ENCODE peak calls at places on chromosome 1, in eight cellular contexts. Z, B, C, F, O, J, G and N are unnamed samples.

GRCh38 chr1:70963374-70963773 is 84.2 kb downstream of the PTGER3 start:
- DNase-seq in G (no peak), Z (no peak), F (no peak), B (no peak), C (no peak), O (no peak), J (no peak), N (no peak)

GRCh38 chr1:25642710-25643109 is 26.1 kb downstream of the MAN1C1 start:
- DNase-seq in C (no peak), O (no peak), F (no peak), Z (peak), J (no peak), G (peak), B (peak), N (no peak)

GRCh38 chr1:177897601-177898376 is 72.1 kb downstream of the SEC16B start:
- DNase-seq in B (no peak), J (no peak), O (no peak), F (peak), G (no peak), Z (no peak), C (no peak), N (no peak)

GRCh38 chr1:25484096-25484495 is 53.4 kb downstream of the MACO1 start:
- DNase-seq in J (no peak), Z (no peak), G (no peak), B (no peak), F (no peak), O (no peak), C (no peak), N (no peak)

GRCh38 chr1:204451352-204452124 is 39.9 kb upstream of the PPP1R15B start:
- DNase-seq in Z (no peak), B (no peak), J (no peak), G (no peak), O (no peak), F (no peak), C (no peak), N (no peak)

GRCh38 chr1:1462318-1462966 is 9.1 kb upstream of the ATAD3B start:
- DNase-seq in B (no peak), F (no peak), O (no peak), G (peak), C (peak), J (peak), Z (no peak), N (no peak)

GRCh38 chr1:83545450-83545849 is 453.5 kb downstream of the TTLL7 start:
- DNase-seq in G (no peak), J (no peak), F (no peak), O (peak), C (peak), Z (no peak), B (no peak), N (no peak)

GRCh38 chr1:214332950-214333798 is 52.2 kb downstream of the SMYD2 start:
- DNase-seq in B (peak), C (peak), F (peak), J (no peak), G (peak), Z (peak), O (peak), N (peak)

GRCh38 chr1:199020904-199021303 is 382.1 kb downstream of the PTPRC start:
- DNase-seq in J (no peak), O (no peak), C (peak), F (no peak), Z (no peak), B (no peak), G (no peak), N (no peak)

GRCh38 chr1:61073871-61074270 is 8.5 kb upstream of the NFIA start:
- DNase-seq in B (no peak), G (no peak), F (no peak), C (no peak), J (peak), O (no peak), Z (no peak), N (no peak)

GRCh38 chr1:223141021-223141420 is 2.0 kb downstream of the TLR5 start:
- DNase-seq in B (peak), F (peak), Z (no peak), G (peak), O (peak), J (peak), C (no peak), N (no peak)

GRCh38 chr1:192805832-192806323 is 3.0 kb upstream of the RGS2 start:
- DNase-seq in J (peak), F (peak), B (peak), C (peak), G (peak), Z (peak), O (peak), N (no peak)

GRCh38 chr1:147717051-147717705 is 43.2 kb downstream of the GJA5 start:
- DNase-seq in B (no peak), Z (no peak), G (no peak), O (no peak), J (peak), C (peak), F (peak), N (no peak)

GRCh38 chr1:203305809-203306088 is 430 bp downstream of the BTG2 start:
- DNase-seq in Z (no peak), F (no peak), B (no peak), C (no peak), G (peak), O (no peak), J (no peak), N (no peak)

GRCh38 chr1:6984996-6985395 is 199.7 kb downstream of the CAMTA1 start:
- DNase-seq in B (no peak), C (no peak), Z (no peak), J (no peak), G (no peak), F (no peak), O (no peak), N (no peak)

GRCh38 chr1:6986281-6986680 is 201.0 kb downstream of the CAMTA1 start:
- DNase-seq in Z (no peak), J (no peak), C (no peak), O (no peak), F (no peak), G (no peak), B (no peak), N (no peak)

GRCh38 chr1:6987940-6988339 is 202.7 kb downstream of the CAMTA1 start:
- DNase-seq in J (no peak), G (no peak), B (no peak), O (no peak), Z (no peak), F (no peak), C (no peak), N (no peak)

GRCh38 chr1:6984533-6984932 is 199.3 kb downstream of the CAMTA1 start:
- DNase-seq in F (no peak), J (no peak), O (no peak), Z (no peak), B (no peak), G (no peak), C (no peak), N (no peak)

GRCh38 chr1:6985528-6986276 is 200.4 kb downstream of the CAMTA1 start:
- DNase-seq in C (no peak), Z (no peak), F (no peak), G (no peak), B (no peak), J (no peak), O (no peak), N (no peak)
- H2AFZ ChIP-seq in C (no peak), Z (no peak), F (no peak), G (no peak), B (no peak), J (no peak), O (no peak), N (no peak)

DNA sequence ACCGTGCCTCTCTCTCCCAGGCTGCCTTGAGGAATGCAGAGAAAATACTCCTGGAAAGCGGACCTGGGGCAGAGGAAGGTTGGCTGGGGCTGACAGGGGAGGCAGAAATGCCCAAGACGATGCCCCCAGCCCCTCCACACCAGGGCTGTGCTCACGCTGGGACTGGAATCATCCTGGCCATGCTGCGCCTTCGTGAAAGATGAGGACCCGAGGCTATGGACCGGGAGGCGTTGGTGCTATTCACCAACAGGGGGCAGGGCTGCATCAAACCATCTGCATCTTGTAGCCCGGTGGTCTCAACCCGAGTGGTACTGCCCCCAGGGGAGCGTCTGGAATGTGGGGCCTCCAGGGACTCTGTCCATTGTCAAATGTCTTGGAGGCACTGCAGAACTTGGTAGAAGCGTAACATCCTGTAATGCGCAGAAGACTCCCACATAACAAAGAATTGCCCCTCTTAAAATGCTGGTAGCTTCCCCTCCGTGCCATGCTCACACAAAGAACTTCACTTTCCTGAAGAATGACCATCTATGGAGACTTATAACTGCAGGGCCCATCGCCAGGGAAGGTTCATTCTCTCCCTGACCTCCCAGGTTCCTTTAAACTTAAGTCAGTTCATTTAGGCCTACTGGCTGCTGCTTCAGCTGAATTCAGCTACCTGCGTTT is 251.2 kb downstream of the RRAGC start:
- DNase-seq in B (peak), O (peak), G (peak), F (peak), Z (peak), C (peak), J (no peak), N (peak)
- H2AFZ ChIP-seq in B (no peak), O (no peak), G (no peak), F (no peak), Z (no peak), C (no peak), J (no peak), N (peak)

GRCh38 chr1:201399352-201400126 is 415 bp upstream of the LAD1 start:
- DNase-seq in J (peak), Z (peak), F (peak), O (peak), C (no peak), G (peak), B (no peak), N (no peak)
- H2AFZ ChIP-seq in J (peak), Z (no peak), F (peak), O (peak), C (no peak), G (no peak), B (peak), N (peak)

DNA sequence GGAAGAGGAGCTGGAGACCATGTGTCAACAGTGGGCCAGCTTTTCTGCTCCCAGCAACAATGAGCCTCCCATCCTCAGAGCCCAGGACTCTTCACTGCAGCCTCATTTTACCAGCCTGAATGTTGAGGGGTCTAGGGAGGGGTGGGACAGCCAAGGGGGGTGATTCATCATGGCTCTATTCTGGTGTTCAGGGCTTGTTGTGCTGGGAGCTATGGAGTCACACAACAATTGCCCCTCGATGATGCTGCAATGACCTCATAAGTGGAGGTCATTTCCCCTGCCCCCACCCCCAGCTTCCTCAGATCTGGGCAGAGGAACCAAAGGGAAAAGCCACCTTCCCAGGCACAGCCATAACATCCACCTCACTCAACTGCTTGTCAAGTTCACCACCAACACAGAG is at the start of gene LELP1:
- DNase-seq in B (no peak), F (no peak), J (no peak), G (no peak), C (no peak), Z (no peak), O (no peak), N (no peak)
- H2AFZ ChIP-seq in B (no peak), F (no peak), J (no peak), G (no peak), C (no peak), Z (no peak), O (no peak), N (no peak)

GRCh38 chr1:9039761-9040658 is 13.8 kb upstream of the SLC2A7 start:
- DNase-seq in F (no peak), G (peak), J (no peak), B (no peak), Z (no peak), O (no peak), C (no peak), N (no peak)

GRCh38 chr1:9038338-9038650 is 12.1 kb upstream of the SLC2A7 start:
- DNase-seq in F (no peak), B (no peak), J (no peak), G (no peak), C (no peak), Z (no peak), O (no peak), N (no peak)

GRCh38 chr1:9038881-9039760 is 12.9 kb upstream of the SLC2A7 start:
- DNase-seq in J (no peak), G (peak), B (no peak), F (no peak), Z (no peak), O (no peak), C (no peak), N (no peak)

GRCh38 chr1:9035226-9035625 is 9.0 kb upstream of the SLC2A7 start:
- DNase-seq in O (no peak), G (no peak), Z (no peak), F (no peak), B (no peak), C (no peak), J (no peak), N (no peak)

DNA sequence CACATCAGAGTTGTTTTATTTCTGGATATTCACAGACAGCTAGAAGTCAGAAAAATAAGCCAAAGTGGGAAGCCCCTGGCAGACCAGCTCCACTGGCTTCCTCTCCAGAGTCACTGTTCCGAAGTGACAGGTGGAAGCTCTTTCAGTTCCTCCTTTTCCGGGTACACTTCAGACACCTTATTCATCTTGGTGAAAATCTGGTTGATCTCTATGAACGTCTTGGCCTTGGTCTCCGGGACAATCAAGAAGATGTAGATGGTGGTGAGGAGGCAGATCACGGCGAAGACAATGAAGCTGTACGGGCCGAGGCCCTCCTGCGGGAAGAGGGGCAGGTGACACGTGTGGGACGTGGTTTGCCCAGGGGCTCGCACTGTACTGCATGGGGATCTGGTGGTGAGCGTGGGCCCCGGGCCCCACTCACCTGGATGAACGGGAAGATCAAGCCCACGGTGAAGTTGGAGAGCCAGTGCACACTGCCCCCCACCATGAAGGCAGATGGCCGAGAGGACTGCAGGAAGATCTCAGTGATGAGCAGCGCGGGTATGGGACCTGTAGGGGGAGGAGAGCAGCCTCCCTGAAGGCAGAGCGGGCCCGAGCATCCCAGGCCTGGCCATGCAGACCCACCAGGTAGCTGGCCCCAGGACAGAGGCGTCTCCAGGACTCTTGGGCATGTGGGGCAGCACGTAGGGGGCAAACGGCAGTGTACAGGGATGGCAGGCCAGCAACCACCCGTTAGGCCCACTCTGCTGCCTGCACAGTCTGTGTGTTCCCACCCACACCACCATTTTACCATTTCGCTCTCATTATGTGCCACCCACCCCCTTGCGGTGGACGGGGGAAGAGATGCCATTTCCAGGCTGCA is 11.5 kb upstream of the SLC2A7 start:
- DNase-seq in J (no peak), G (no peak), B (no peak), C (peak), F (no peak), Z (no peak), O (no peak), N (no peak)
- H2AFZ ChIP-seq in J (no peak), G (no peak), B (no peak), C (no peak), F (no peak), Z (no peak), O (no peak), N (no peak)

DNA sequence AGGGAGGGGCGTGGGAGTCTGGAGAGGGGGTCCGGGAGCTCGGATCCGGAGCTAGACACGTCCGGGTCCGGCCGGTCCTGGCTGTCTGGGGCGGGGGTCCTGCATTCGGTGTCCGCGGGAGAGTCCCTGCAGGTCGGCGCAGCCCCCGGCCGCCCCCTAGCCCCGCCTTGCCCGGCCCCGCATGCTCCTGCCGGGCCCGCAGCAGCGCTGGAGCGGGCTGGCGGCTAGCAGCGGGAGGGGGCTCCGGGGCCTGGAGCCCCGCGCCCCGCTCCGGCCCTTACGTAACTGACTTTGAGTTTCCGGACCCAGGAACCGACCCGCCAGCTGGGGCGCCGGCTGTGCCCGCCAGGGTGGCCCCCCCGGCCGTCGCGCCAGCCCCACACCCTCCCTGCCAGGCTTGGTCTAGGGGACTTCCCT is 26.9 kb upstream of the EPB41 start:
- DNase-seq in C (peak), G (peak), F (peak), J (no peak), O (peak), Z (no peak), B (no peak), N (peak)
- H2AFZ ChIP-seq in C (peak), G (peak), F (peak), J (peak), O (peak), Z (peak), B (peak), N (peak)

GRCh38 chr1:234553241-234554156 is 56.5 kb downstream of the IRF2BP2 start:
- DNase-seq in O (no peak), F (peak), Z (peak), C (no peak), J (no peak), B (peak), G (peak), N (no peak)

GRCh38 chr1:234549447-234550021 is 60.4 kb downstream of the IRF2BP2 start:
- DNase-seq in O (no peak), C (no peak), Z (no peak), G (no peak), J (no peak), F (no peak), B (no peak), N (no peak)

GRCh38 chr1:234550341-234551031 is 59.5 kb downstream of the IRF2BP2 start:
- DNase-seq in Z (no peak), C (no peak), B (no peak), J (no peak), G (no peak), O (peak), F (no peak), N (no peak)

GRCh38 chr1:234554157-234554477 is 55.9 kb downstream of the IRF2BP2 start:
- DNase-seq in G (no peak), B (no peak), Z (no peak), O (no peak), F (no peak), J (no peak), C (no peak), N (no peak)

GRCh38 chr1:234551032-234551378 is 59.0 kb downstream of the IRF2BP2 start:
- DNase-seq in B (no peak), G (no peak), F (no peak), C (no peak), O (no peak), J (no peak), Z (no peak), N (no peak)
- H2AFZ ChIP-seq in B (no peak), G (no peak), F (no peak), C (no peak), O (peak), J (peak), Z (no peak), N (peak)